ENCODE peak calls at places on chromosome 5, in ten cellular contexts. C, O, L, R, A, Q, U, B, Y and K are unnamed samples.

GRCh38 chr5:66864240-66864884 is 268.2 kb downstream of the MAST4 start:
- DNase-seq in C (no peak), O (no peak), L (no peak), R (peak; percentile 22), A (no peak), Q (no peak), U (no peak), B (peak; percentile 60), Y (peak; percentile 80), K (peak; percentile 88)

GRCh38 chr5:169415948-169416347 is 115.0 kb upstream of the SLIT3 start:
- DNase-seq in C (no peak), O (no peak), L (no peak), R (no peak), A (no peak), Q (no peak), U (no peak), B (no peak), Y (no peak), K (no peak)

GRCh38 chr5:55665065-55665464 is 47.1 kb downstream of the SLC38A9 start:
- DNase-seq in C (no peak), O (no peak), L (no peak), R (no peak), A (no peak), Q (no peak), U (no peak), B (no peak), Y (no peak), K (peak; percentile 35)

GRCh38 chr5:93070938-93071337 is 510.1 kb downstream of the NR2F1-AS1 start:
- DNase-seq in C (no peak), O (no peak), L (no peak), R (no peak), A (no peak), Q (no peak), U (no peak), B (no peak), Y (no peak), K (no peak)

GRCh38 chr5:21145376-21145775 is 1157.4 kb upstream of the CDH18 start:
- DNase-seq in C (no peak), O (no peak), L (no peak), R (no peak), A (no peak), Q (no peak), U (no peak), B (no peak), Y (peak; percentile 9), K (no peak)

GRCh38 chr5:96597441-96598020 is 64.6 kb upstream of the CAST start:
- DNase-seq in C (no peak), O (peak; percentile 31), L (no peak), R (no peak), A (no peak), Q (no peak), U (no peak), B (peak; percentile 12), Y (peak; percentile 63), K (no peak)

GRCh38 chr5:25963251-25964008 is 1075.0 kb downstream of the CDH9 start:
- DNase-seq in C (no peak), O (no peak), L (no peak), R (no peak), A (no peak), Q (no peak), U (no peak), B (no peak), Y (no peak), K (peak; percentile 1)

GRCh38 chr5:28344803-28345433 is 1306.5 kb upstream of the CDH9 start:
- DNase-seq in C (no peak), O (peak; percentile 7), L (no peak), R (peak; percentile 39), A (no peak), Q (no peak), U (no peak), B (no peak), Y (peak; percentile 86), K (peak; percentile 45)

GRCh38 chr5:128905225-128906110 is 59.8 kb upstream of the SLC27A6 start:
- DNase-seq in C (no peak), O (peak; percentile 14), L (peak; percentile 38), R (peak; percentile 41), A (no peak), Q (no peak), U (no peak), B (peak; percentile 56), Y (peak; percentile 83), K (peak; percentile 79)
- TF ChIP-seq CTCF in C (peak; percentile 63), O (peak; percentile 73), L (peak; percentile 70), R (peak; percentile 40), A (peak; percentile 74), Q (peak; percentile 65), U (peak; percentile 43), B (peak; percentile 79), Y (peak; percentile 74), K (peak; percentile 73)

GRCh38 chr5:171340042-171340441 is 31.0 kb downstream of the TLX3 start:
- DNase-seq in C (no peak), O (no peak), L (no peak), R (no peak), A (no peak), Q (no peak), U (no peak), B (no peak), Y (no peak), K (no peak)

GRCh38 chr5:171336486-171337206 is 27.6 kb downstream of the TLX3 start:
- DNase-seq in C (peak; percentile 49), O (peak; percentile 4), L (peak; percentile 40), R (peak; percentile 52), A (no peak), Q (peak; percentile 67), U (no peak), B (peak; percentile 69), Y (peak; percentile 79), K (peak; percentile 76)

GRCh38 chr5:171340491-171340890 is 31.4 kb downstream of the TLX3 start:
- DNase-seq in C (no peak), O (no peak), L (no peak), R (no peak), A (no peak), Q (no peak), U (no peak), B (no peak), Y (no peak), K (no peak)

GRCh38 chr5:171335616-171336015 is 26.6 kb downstream of the TLX3 start:
- DNase-seq in C (peak; percentile 58), O (no peak), L (no peak), R (no peak), A (no peak), Q (no peak), U (no peak), B (no peak), Y (no peak), K (no peak)

GRCh38 chr5:171337207-171337562 is 28.1 kb downstream of the TLX3 start:
- DNase-seq in C (no peak), O (no peak), L (no peak), R (no peak), A (no peak), Q (no peak), U (no peak), B (no peak), Y (no peak), K (no peak)
- H3K4me3 ChIP-seq in C (peak overlapping the region; percentile 27), O (peak overlapping the region; percentile 38), L (no peak overlapping the region), R (peak overlapping the region; percentile 47), A (peak overlapping the region; percentile 45), Q (peak overlapping the region; percentile 63), U (no peak overlapping the region), B (peak overlapping the region; percentile 65), Y (peak overlapping the region; percentile 62), K (peak overlapping the region; percentile 63)

DNA sequence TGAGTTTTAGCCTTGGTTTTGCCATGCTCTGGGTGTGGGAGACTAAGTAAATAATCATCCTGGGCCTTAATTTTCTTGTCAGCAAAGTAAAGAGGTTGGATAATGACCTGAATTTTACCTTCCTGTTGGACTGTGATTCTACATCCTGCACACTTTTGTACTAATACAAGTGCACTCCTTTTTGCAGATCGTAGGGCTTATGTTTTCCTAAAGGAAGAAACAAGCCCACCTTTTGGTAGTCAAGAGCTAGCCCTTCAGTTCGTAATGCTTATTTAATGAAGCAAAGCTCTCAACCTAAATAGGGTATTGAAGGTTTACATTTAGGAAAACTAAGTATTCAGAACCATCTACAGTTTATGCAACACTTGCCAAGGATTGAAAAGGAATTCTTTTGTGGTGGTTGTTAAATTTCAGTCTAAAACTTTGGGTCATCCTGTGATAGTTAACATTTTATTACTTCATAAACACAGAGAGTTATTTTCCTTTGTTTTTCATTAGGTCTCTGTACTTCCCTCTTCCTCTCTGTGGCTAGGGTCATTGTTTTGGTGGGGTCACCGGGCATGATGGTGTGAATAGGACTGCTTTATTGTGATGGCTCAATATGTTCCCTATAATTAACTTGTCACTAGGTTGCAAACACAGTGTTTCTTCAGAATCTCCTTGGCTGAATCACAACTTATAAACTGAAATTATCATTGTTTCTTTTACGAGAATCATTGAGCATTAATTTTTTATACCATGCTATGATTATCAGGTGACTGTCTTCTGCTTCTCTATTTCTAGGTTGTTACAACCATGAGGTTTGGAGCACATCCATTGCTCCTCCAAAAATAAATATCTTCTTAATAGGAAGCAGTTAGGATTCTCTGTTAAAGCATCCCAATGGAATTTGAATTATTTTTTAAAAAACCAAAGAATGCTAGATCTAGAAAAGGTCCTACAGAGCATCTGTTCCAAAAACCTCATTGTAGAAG is 28.5 kb downstream of the SPINK5 start:
- DNase-seq in C (no peak), O (no peak), L (no peak), R (no peak), A (no peak), Q (no peak), U (no peak), B (peak; percentile 1), Y (no peak), K (no peak)
- TF ChIP-seq CTCF in C (no peak), O (no peak), L (no peak), R (no peak), A (no peak), Q (no peak), U (no peak), B (no peak), Y (no peak), K (no peak)

GRCh38 chr5:143442398-143442797 is 38.9 kb upstream of the NR3C1 start:
- DNase-seq in C (no peak), O (no peak), L (no peak), R (no peak), A (no peak), Q (no peak), U (no peak), B (peak; percentile 52), Y (peak; percentile 15), K (peak; percentile 54)

GRCh38 chr5:143437666-143438273 is 34.3 kb upstream of the NR3C1 start:
- DNase-seq in C (no peak), O (no peak), L (no peak), R (no peak), A (no peak), Q (no peak), U (no peak), B (no peak), Y (peak; percentile 5), K (no peak)

GRCh38 chr5:143443330-143443729 is 39.8 kb upstream of the NR3C1 start:
- DNase-seq in C (no peak), O (no peak), L (no peak), R (no peak), A (no peak), Q (no peak), U (no peak), B (no peak), Y (no peak), K (no peak)

GRCh38 chr5:143436871-143437270 is 33.4 kb upstream of the NR3C1 start:
- DNase-seq in C (no peak), O (no peak), L (no peak), R (no peak), A (no peak), Q (no peak), U (no peak), B (no peak), Y (peak; percentile 13), K (no peak)

DNA sequence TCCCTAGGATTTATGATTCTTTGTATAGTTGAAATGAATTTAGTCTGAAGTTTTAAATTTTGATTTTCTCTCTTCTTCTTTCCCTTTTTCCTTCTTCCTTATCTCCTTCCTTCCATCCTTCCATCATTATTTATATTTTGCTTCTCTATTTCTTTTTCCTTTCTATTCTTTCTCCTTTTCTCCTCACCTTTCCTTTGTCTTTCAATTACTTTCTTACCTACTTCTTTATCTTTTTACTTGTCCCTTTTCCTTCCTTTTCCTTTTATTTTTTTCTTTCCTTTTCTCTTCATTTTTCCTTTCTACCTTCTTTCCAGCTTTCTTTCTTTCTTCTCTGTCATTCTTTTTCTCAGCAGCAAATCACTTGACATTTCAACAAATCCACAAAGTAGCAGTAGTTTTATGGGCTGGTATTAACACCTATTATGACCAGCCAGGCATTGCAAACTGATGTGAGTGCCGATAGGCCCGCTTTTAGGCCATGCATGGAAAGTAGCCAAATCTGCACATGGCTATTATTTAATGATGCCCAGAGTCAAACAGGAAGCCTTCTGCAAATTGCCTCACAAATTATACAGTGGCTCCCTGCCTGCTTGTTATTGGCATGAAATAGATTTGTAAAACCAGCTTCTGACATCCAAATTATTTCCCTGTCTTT is 37.1 kb upstream of the NR3C1 start:
- DNase-seq in C (no peak), O (peak; percentile 10), L (no peak), R (no peak), A (no peak), Q (no peak), U (no peak), B (peak; percentile 40), Y (no peak), K (no peak)
- H3K4me3 ChIP-seq in C (no peak overlapping the region), O (no peak overlapping the region), L (no peak overlapping the region), R (no peak overlapping the region), A (no peak overlapping the region), Q (no peak overlapping the region), U (no peak overlapping the region), B (no peak overlapping the region), Y (no peak overlapping the region), K (no peak overlapping the region)